ENCODE peak calls at places on chromosome 16, in seven cellular contexts. Z is GM23338, A is testis, K is natural killer cell, E is tibial nerve, L is heart right ventricle, M is BJ. H is an unnamed sample.

GRCh38 chr16:8663192-8664089 is 11.0 kb upstream of the ABAT start:
- DNase-seq in Z (no peak), A (no peak), K (no peak), E (no peak), L (no peak), M (no peak), H (no peak)

GRCh38 chr16:3170440-3171180 is 17.4 kb upstream of the OR1F1 start:
- DNase-seq in Z (peak), A (no peak), K (no peak), E (no peak), L (no peak), M (no peak), H (no peak)

GRCh38 chr16:87538594-87538993 is 45.8 kb upstream of the ZCCHC14 start:
- DNase-seq in Z (no peak), A (no peak), K (no peak), E (no peak), L (no peak), M (peak), H (peak)

GRCh38 chr16:89723279-89724250 is 2.2 kb downstream of the ZNF276 start:
- DNase-seq in Z (no peak), A (peak), K (peak), E (peak), L (peak), M (no peak), H (no peak)

GRCh38 chr16:58960484-58960883 is 226.4 kb upstream of the GOT2 start:
- DNase-seq in Z (peak), A (no peak), K (no peak), E (no peak), L (no peak), M (no peak), H (no peak)

GRCh38 chr16:72195609-72196008 is 23.7 kb upstream of the PMFBP1 start:
- DNase-seq in Z (peak), A (no peak), K (no peak), E (no peak), L (no peak), M (no peak), H (no peak)

GRCh38 chr16:14462811-14463210 is 167.2 kb downstream of the PARN start:
- DNase-seq in Z (no peak), A (no peak), K (no peak), E (no peak), L (no peak), M (no peak), H (no peak)

GRCh38 chr16:17233301-17234002 is 237.3 kb downstream of the XYLT1 start:
- DNase-seq in Z (no peak), A (no peak), K (no peak), E (no peak), L (no peak), M (no peak), H (no peak)

GRCh38 chr16:30786936-30787612 is at the start of gene ZNF629:
- DNase-seq in Z (peak), A (peak), K (no peak), E (no peak), L (peak), M (no peak), H (peak)

GRCh38 chr16:30954993-30955392 is 2.6 kb upstream of the SETD1A start:
- DNase-seq in Z (no peak), A (no peak), K (no peak), E (no peak), L (no peak), M (no peak), H (no peak)

GRCh38 chr16:81997738-81998137 is 13.5 kb downstream of the SDR42E1 start:
- DNase-seq in Z (no peak), A (peak), K (no peak), E (no peak), L (no peak), M (peak), H (no peak)

GRCh38 chr16:70151391-70151790 is 22.2 kb upstream of the CLEC18C start:
- DNase-seq in Z (no peak), A (no peak), K (no peak), E (no peak), L (no peak), M (no peak), H (no peak)

GRCh38 chr16:75074920-75075687 is 41.5 kb downstream of the LDHD start:
- DNase-seq in Z (no peak), A (no peak), K (peak), E (no peak), L (no peak), M (no peak), H (peak)

GRCh38 chr16:48445782-48446533 is 60.7 kb upstream of the SIAH1 start:
- DNase-seq in Z (no peak), A (no peak), K (no peak), E (no peak), L (no peak), M (no peak), H (no peak)

GRCh38 chr16:21185659-21186325 is 25.6 kb downstream of the ZP2 start:
- DNase-seq in Z (no peak), A (no peak), K (no peak), E (no peak), L (no peak), M (no peak), H (no peak)

GRCh38 chr16:77956231-77956630 is 66.1 kb upstream of the CLEC3A start:
- DNase-seq in Z (no peak), A (no peak), K (no peak), E (no peak), L (no peak), M (no peak), H (no peak)

GRCh38 chr16:51939371-51940005 is 607.5 kb downstream of the TOX3 start:
- DNase-seq in Z (peak), A (no peak), K (no peak), E (no peak), L (no peak), M (no peak), H (no peak)

GRCh38 chr16:2818278-2818876 is 1.3 kb downstream of the PRSS21 start:
- DNase-seq in Z (no peak), A (no peak), K (no peak), E (no peak), L (no peak), M (no peak), H (no peak)

GRCh38 chr16:12471383-12471782 is 332.3 kb downstream of the CPPED1 start:
- DNase-seq in Z (no peak), A (no peak), K (no peak), E (no peak), L (no peak), M (no peak), H (peak)

GRCh38 chr16:2524339-2524938 is 4.3 kb downstream of the AMDHD2 start:
- DNase-seq in Z (no peak), A (no peak), K (no peak), E (no peak), L (no peak), M (no peak), H (no peak)

GRCh38 chr16:70598937-70599503 is 47.3 kb upstream of the IL34 start:
- DNase-seq in Z (no peak), A (peak), K (no peak), E (no peak), L (no peak), M (no peak), H (no peak)

GRCh38 chr16:397135-397661 is at the start of gene NME4:
- DNase-seq in Z (peak), A (peak), K (no peak), E (no peak), L (no peak), M (no peak), H (no peak)

GRCh38 chr16:57946181-57946801 is 24.6 kb downstream of the CNGB1 start:
- DNase-seq in Z (no peak), A (no peak), K (no peak), E (no peak), L (no peak), M (no peak), H (no peak)

GRCh38 chr16:71214771-71215381 is 15.6 kb downstream of the HYDIN start:
- DNase-seq in Z (peak), A (no peak), K (no peak), E (no peak), L (no peak), M (no peak), H (no peak)

GRCh38 chr16:18950469-18951185 is 24.4 kb upstream of the SMG1 start:
- DNase-seq in Z (no peak), A (no peak), K (no peak), E (no peak), L (no peak), M (no peak), H (no peak)

GRCh38 chr16:80526418-80527061 is 14.3 kb upstream of the DYNLRB2 start:
- DNase-seq in Z (peak), A (peak), K (peak), E (no peak), L (no peak), M (peak), H (no peak)

GRCh38 chr16:5252800-5253199 is 155.2 kb upstream of the EEF2KMT start:
- DNase-seq in Z (peak), A (no peak), K (no peak), E (no peak), L (no peak), M (no peak), H (no peak)

GRCh38 chr16:61549332-61549731 is 486.9 kb downstream of the CDH8 start:
- DNase-seq in Z (no peak), A (no peak), K (no peak), E (no peak), L (no peak), M (no peak), H (no peak)

GRCh38 chr16:28263305-28263704 is 29.0 kb upstream of the SBK1 start:
- DNase-seq in Z (no peak), A (no peak), K (no peak), E (no peak), L (no peak), M (no peak), H (no peak)

GRCh38 chr16:50403491-50403890 is 34.7 kb upstream of the BRD7 start:
- DNase-seq in Z (no peak), A (peak), K (no peak), E (no peak), L (peak), M (no peak), H (peak)

GRCh38 chr16:31354394-31355291 is at the start of gene ITGAX:
- DNase-seq in Z (no peak), A (peak), K (peak), E (no peak), L (no peak), M (no peak), H (peak)

DNA sequence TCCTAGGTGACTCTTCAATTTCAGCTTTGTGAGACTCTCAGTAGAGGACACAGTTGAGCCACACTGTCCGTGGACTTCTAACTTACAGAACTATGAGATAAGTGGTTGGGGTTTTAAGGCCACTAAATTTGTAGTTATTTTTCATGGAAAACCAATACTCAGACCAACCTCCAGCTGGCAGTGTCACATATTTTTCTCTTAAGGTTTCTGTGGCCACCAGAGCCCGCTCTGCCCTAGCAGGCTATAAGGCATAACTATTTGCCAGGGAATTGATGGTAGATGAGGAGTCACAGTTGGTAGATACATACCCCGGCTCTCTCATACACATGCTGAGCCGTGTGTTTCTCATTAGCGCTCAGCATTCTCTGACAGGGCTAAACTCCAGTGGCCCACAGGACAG is 336.8 kb upstream of the MON1B start:
- DNase-seq in Z (peak), A (no peak), K (no peak), E (no peak), L (no peak), M (no peak), H (no peak)
- TF ChIP-seq CTCF in Z (peak), A (no peak), K (no peak), E (no peak), L (no peak), M (no peak), H (no peak)

GRCh38 chr16:68629315-68629900 is 15.7 kb upstream of the CDH3 start:
- DNase-seq in Z (peak), A (no peak), K (no peak), E (no peak), L (no peak), M (no peak), H (no peak)
- TF ChIP-seq CTCF in Z (peak), A (no peak), K (no peak), E (no peak), L (no peak), M (no peak), H (no peak)

DNA sequence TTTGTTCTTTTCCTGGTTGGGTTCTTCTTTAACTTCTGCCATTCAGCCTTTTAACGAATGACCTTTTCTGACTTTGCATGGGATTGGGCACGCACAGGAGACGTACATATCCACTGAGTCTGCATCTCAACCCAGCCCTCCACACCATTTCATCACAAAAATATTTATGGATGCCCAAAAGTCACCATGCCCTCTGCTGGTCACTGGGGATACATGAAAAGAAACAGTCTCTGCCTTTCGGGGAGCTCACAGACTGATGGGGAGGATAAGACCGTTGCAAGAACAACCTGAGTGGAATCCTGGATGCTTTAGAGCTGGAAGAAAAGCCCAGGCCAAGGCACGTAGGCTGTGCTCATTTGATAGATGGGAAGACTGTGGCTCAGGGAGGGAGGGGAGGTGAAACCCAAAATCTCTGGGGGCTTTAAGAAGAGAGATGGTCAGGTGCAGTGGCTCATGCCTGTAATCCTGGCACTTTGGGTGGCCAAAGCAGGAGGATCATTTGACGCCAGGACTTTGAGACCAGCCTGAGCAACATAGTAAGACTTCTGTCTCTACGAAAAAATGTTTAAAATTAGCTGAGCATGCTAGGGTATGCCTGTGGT is 7.9 kb upstream of the MT2A start:
- DNase-seq in Z (peak), A (peak), K (no peak), E (no peak), L (no peak), M (no peak), H (peak)
- TF ChIP-seq CTCF in Z (peak), A (peak), K (peak), E (peak), L (peak), M (peak), H (no peak)

DNA sequence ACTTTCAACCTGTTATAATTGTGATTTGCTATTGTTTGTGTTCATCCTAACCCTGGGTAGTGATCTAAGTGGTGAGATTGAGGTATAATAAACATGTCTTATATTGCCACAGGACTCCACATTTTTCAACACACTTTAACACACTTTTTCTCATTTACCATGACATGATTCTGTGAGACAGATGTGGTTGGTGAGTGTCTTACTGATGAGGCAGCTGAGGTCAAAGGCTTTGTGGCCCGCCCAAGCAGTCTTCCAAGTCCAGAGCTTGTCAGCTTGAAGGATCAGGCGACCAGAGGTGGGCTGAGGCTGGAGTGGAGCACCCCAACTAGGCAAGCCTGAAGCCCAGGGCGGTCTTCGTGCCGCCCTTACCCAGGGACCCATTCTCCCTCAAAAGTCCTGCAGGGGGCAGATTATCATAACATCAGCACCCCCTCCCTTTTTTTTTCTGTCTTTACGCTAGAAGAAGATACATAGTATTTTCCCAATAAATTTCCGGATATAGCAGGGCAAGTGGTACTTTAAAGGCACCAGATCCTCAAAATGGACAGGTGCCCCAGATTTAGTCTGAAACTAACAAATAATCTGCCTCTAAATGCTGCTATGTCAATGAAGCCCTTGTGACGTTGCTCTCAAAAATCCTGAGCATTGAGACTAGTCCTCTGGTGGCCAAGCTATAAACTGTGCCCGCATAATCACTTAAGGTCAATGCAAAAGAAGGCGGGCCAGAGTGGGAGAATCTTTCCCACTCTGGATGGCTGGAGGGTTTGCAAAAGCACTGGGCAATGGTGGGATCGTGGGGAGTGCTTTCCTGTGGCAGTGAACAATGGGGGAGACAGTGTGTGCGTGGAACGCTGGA is 21.1 kb downstream of the KCTD19 start:
- DNase-seq in Z (no peak), A (no peak), K (no peak), E (no peak), L (no peak), M (no peak), H (peak)
- TF ChIP-seq CTCF in Z (peak), A (no peak), K (no peak), E (no peak), L (no peak), M (no peak), H (no peak)

DNA sequence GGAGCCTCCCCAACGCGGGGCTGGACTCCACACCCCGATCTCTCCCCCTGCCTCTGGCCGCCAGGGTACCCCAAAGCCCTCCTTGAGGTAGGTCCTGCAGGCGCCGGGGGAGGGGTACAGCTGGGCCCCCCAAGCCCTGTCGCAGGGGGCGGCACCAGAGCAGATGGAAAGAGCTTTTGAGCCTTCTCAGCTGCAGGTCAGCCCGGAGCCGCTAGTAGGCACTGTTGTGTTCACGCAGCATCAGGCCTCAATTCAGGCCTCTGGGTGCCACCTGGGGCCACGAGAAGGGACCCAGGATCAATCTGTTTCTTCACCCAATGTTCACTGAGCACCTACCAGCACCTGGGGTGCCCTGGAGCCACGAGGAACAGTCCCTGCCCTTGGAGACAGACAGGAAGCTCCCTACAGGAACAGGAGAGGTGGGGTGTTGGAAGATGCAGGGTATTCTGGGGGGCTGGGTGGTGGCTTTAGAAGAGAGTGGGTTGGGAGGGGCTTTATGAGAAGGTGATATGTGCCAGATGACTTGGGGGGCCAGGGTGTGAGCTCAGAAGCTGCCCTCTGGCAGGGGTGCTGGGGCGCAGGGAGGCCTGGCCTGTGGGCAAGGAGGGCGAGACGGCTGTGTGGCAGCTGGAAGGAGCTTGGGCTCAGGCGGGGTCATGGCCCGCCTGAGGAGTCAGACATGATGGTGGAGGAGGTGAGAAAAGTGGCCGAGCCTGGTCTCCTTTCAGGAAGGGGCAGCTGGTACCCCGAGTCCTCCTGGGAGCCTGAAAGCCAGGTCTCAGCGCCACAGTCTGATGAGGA is 122.0 kb upstream of the GSE1 start:
- DNase-seq in Z (peak), A (peak), K (peak), E (no peak), L (no peak), M (no peak), H (no peak)
- TF ChIP-seq CTCF in Z (peak), A (peak), K (peak), E (peak), L (peak), M (peak), H (no peak)

GRCh38 chr16:53209489-53209888 is 154.7 kb downstream of the CHD9 start:
- DNase-seq in Z (no peak), A (no peak), K (no peak), E (no peak), L (no peak), M (no peak), H (no peak)

GRCh38 chr16:53212899-53213235 is 158.1 kb downstream of the CHD9 start:
- DNase-seq in Z (no peak), A (no peak), K (no peak), E (no peak), L (no peak), M (no peak), H (no peak)

GRCh38 chr16:53211253-53211652 is 156.5 kb downstream of the CHD9 start:
- DNase-seq in Z (no peak), A (no peak), K (no peak), E (no peak), L (no peak), M (no peak), H (no peak)

GRCh38 chr16:53213542-53213941 is 158.8 kb downstream of the CHD9 start:
- DNase-seq in Z (no peak), A (no peak), K (no peak), E (no peak), L (no peak), M (no peak), H (no peak)

DNA sequence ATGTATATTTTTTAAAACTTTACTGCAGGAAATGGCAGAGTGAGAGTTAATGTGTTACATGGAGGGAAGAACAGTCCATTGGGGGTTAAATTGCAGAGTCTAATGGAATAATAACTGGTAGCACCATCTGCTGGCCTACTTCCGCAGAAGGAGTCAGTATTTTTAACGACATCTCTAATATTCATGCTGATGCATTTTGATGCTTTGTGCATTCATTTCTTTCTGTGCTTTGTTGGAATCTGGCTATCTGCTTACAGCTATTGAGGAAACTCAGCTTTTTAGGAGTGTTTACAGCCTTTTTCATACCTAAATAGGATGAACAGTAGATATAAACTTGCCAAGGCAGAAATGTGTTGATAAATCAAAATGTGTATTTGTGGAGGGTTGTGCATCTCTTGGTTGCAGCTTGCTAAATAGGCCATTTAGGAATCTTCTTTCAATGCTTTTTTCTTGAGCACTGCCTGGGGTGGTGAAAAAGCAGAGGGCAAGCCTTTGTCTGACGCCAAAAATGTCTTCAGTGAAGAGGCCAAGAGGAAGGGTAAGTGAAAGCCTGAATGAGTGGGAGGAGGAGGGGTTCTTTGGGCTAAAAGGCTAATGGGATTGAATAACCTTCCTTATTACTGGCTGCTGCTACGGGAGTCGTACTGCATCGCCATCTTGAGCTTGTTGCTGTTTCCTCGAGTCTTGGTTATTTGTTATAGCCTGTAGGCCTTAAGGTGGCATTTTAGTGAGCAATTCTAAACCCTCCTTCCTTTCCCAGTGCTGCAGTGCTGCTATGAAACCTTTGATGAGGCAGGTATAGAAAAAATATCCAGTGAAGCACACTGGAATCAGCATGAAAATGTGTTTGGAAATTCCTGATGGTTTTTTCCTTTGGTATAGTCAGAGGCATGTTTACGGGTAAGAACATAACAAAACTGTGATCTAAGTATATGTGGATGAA is 153.3 kb downstream of the CHD9 start:
- DNase-seq in Z (peak), A (peak), K (peak), E (no peak), L (no peak), M (peak), H (no peak)
- TF ChIP-seq CTCF in Z (peak), A (peak), K (peak), E (peak), L (peak), M (peak), H (no peak)